ENCODE peak calls at places on chromosomes 5 and 9, in six cellular contexts. O is posterior cingulate gyrus; T is naive B cell; F is iPS-NIHi11; H is neural crest cell; B is stimulated activated CD4-positive, alpha-beta T cell treated with anti-CD3 and anti-CD28 coated beads, Interleukin-4, amount 100 ng/mL, for 1 hour. V is an unnamed sample.

GRCh38 chr5:135253601-135254165 is 145.3 kb downstream of the MACROH2A1 start:
- DNase-seq in T (no peak), F (no peak), H (no peak), O (no peak), B (no peak), V (no peak)

GRCh38 chr5:42317575-42317974 is 105.7 kb upstream of the GHR start:
- DNase-seq in O (no peak), H (no peak), F (no peak), T (no peak), B (no peak), V (no peak)

GRCh38 chr5:132526290-132526973 is 16.9 kb downstream of the IL5 start:
- DNase-seq in H (peak), O (no peak), F (peak), T (peak), B (peak), V (peak)

GRCh38 chr5:154370119-154370518 is 75.7 kb upstream of the SAP30L start:
- DNase-seq in O (no peak), F (peak), B (no peak), T (no peak), H (no peak), V (no peak)

GRCh38 chr5:93723005-93723404 is 18.4 kb downstream of the POU5F2 start:
- DNase-seq in B (no peak), F (no peak), O (no peak), H (no peak), T (no peak), V (peak)

GRCh38 chr9:4787876-4788275 is 4.9 kb upstream of the RCL1 start:
- DNase-seq in F (no peak), T (no peak), H (no peak), B (no peak), O (no peak), V (no peak)

GRCh38 chr9:81984911-81985310 is 3.7 kb upstream of the SPATA31D1 start:
- DNase-seq in B (no peak), F (no peak), T (no peak), O (no peak), H (no peak), V (no peak)

GRCh38 chr5:150214289-150214688 is 24.4 kb downstream of the SLC6A7 start:
- DNase-seq in H (no peak), T (no peak), F (no peak), O (no peak), B (no peak), V (no peak)

GRCh38 chr9:94887721-94888120 is 161.2 kb downstream of the AOPEP start:
- DNase-seq in F (no peak), B (no peak), T (no peak), O (no peak), H (no peak), V (no peak)

GRCh38 chr5:80246995-80247729 is 8.7 kb downstream of the SERINC5 start:
- DNase-seq in O (no peak), T (no peak), B (peak), H (no peak), F (peak), V (peak)

GRCh38 chr5:17004441-17005086 is 68.5 kb upstream of the MYO10 start:
- DNase-seq in H (no peak), O (no peak), F (no peak), T (no peak), B (no peak), V (peak)

GRCh38 chr9:10649076-10649475 is 36.3 kb upstream of the PTPRD start:
- DNase-seq in F (no peak), B (no peak), H (no peak), T (no peak), O (no peak), V (no peak)

GRCh38 chr9:32136700-32137339 is 247.6 kb upstream of the ACO1 start:
- DNase-seq in O (no peak), F (peak), T (no peak), B (no peak), H (no peak), V (peak)

GRCh38 chr9:91374939-91375338 is 13.2 kb upstream of the AUH start:
- DNase-seq in B (no peak), T (no peak), O (no peak), F (no peak), H (no peak), V (no peak)

GRCh38 chr5:672329-673139 is 20.6 kb downstream of the TPPP start:
- DNase-seq in B (peak), O (no peak), H (peak), T (peak), F (peak), V (peak)

GRCh38 chr5:142063878-142064331 is 44.7 kb upstream of the NDFIP1 start:
- DNase-seq in O (peak), H (peak), B (no peak), F (peak), T (no peak), V (peak)

GRCh38 chr5:92977766-92978555 is 603.1 kb downstream of the NR2F1-AS1 start:
- DNase-seq in H (no peak), T (no peak), O (no peak), B (no peak), F (no peak), V (no peak)

GRCh38 chr5:175343292-175343691 is 100.7 kb downstream of the DRD1 start:
- DNase-seq in T (no peak), O (no peak), B (no peak), H (no peak), F (no peak), V (no peak)

GRCh38 chr5:156330141-156330870 is 3.3 kb downstream of the SGCD start:
- DNase-seq in T (no peak), H (no peak), B (no peak), F (no peak), O (no peak), V (no peak)

GRCh38 chr5:6820851-6821479 is 107.7 kb downstream of the TENT4A start:
- DNase-seq in F (peak), O (no peak), B (peak), T (no peak), H (peak), V (peak)

GRCh38 chr5:126681970-126682369 is 81.2 kb downstream of the PHAX start:
- DNase-seq in H (no peak), T (no peak), F (no peak), B (no peak), O (no peak), V (no peak)

GRCh38 chr9:18058564-18058963 is 415.4 kb upstream of the ADAMTSL1 start:
- DNase-seq in F (no peak), H (no peak), B (no peak), O (no peak), T (no peak), V (no peak)

GRCh38 chr9:10858817-10859216 is 246.0 kb upstream of the PTPRD start:
- DNase-seq in F (no peak), B (no peak), H (no peak), O (no peak), T (no peak), V (no peak)

V was measured in left kidney.